ENCODE peak calls at places on chromosomes 3 and 15, in ten cellular contexts. W is sigmoid colon, O is stomach, R is SK-N-SH, Y is esophagus muscularis mucosa, X is GM12878, F is transverse colon, U is K562, A is HepG2, E is H1. H is an unnamed sample.

GRCh38 chr3:182309120-182309519 is 484.2 kb upstream of the ATP11B start:
- DNase-seq in W (no peak), O (no peak), R (no peak), Y (no peak), X (no peak), F (no peak), U (peak; percentile 20), A (peak; percentile 2), E (no peak), H (no peak)

GRCh38 chr15:75648156-75649000 is 666 bp downstream of the SNX33 start:
- DNase-seq in W (peak; percentile 82), O (peak; percentile 48), R (peak; percentile 77), Y (no peak), X (no peak), F (peak; percentile 40), U (peak; percentile 56), A (peak; percentile 63), E (no peak), H (peak; percentile 79)

GRCh38 chr3:12729313-12729676 is 29.8 kb downstream of the TMEM40 start:
- DNase-seq in W (no peak), O (no peak), R (no peak), Y (no peak), X (no peak), F (no peak), U (no peak), A (no peak), E (no peak), H (no peak)

GRCh38 chr3:102530443-102531195 is 95.8 kb downstream of the ZPLD1 start:
- DNase-seq in W (no peak), O (no peak), R (no peak), Y (no peak), X (no peak), F (no peak), U (no peak), A (no peak), E (no peak), H (no peak)

GRCh38 chr3:156812521-156813335 is 13.4 kb upstream of the LEKR1 start:
- DNase-seq in W (no peak), O (no peak), R (no peak), Y (no peak), X (no peak), F (no peak), U (peak; percentile 83), A (peak; percentile 82), E (no peak), H (no peak)

GRCh38 chr15:90561344-90562244 is 31.9 kb downstream of the CRTC3 start:
- DNase-seq in W (no peak), O (no peak), R (no peak), Y (no peak), X (no peak), F (no peak), U (no peak), A (no peak), E (no peak), H (no peak)

GRCh38 chr3:168152149-168152548 is 56.4 kb upstream of the GOLIM4 start:
- DNase-seq in W (no peak), O (no peak), R (no peak), Y (no peak), X (no peak), F (no peak), U (no peak), A (no peak), E (no peak), H (no peak)

GRCh38 chr3:79604681-79605080 is 163.1 kb downstream of the ROBO1 start:
- DNase-seq in W (no peak), O (no peak), R (no peak), Y (no peak), X (no peak), F (no peak), U (no peak), A (no peak), E (no peak), H (no peak)

GRCh38 chr15:62964251-62964650 is 78.3 kb upstream of the TPM1 start:
- DNase-seq in W (no peak), O (no peak), R (no peak), Y (no peak), X (no peak), F (no peak), U (no peak), A (no peak), E (no peak), H (no peak)

GRCh38 chr3:149340310-149340933 is 7.0 kb upstream of the TM4SF18 start:
- DNase-seq in W (no peak), O (no peak), R (no peak), Y (no peak), X (no peak), F (no peak), U (no peak), A (peak; percentile 38), E (no peak), H (no peak)

GRCh38 chr15:73633991-73634495 is 854 bp upstream of the NPTN start:
- DNase-seq in W (no peak), O (no peak), R (no peak), Y (no peak), X (no peak), F (no peak), U (no peak), A (peak; percentile 53), E (no peak), H (no peak)

GRCh38 chr15:44099671-44100070 is 95.4 kb downstream of the FRMD5 start:
- DNase-seq in W (no peak), O (no peak), R (no peak), Y (no peak), X (no peak), F (no peak), U (no peak), A (no peak), E (no peak), H (no peak)

GRCh38 chr3:66822059-66823009 is 175.8 kb upstream of the KBTBD8 start:
- DNase-seq in W (peak; percentile 74), O (peak; percentile 80), R (peak; percentile 39), Y (no peak), X (peak; percentile 9), F (peak; percentile 76), U (peak; percentile 63), A (peak; percentile 49), E (peak; percentile 78), H (peak; percentile 65)

GRCh38 chr15:63466378-63467192 is 37.8 kb upstream of the USP3 start:
- DNase-seq in W (no peak), O (no peak), R (peak; percentile 72), Y (no peak), X (no peak), F (no peak), U (peak; percentile 81), A (peak; percentile 66), E (no peak), H (no peak)

DNA sequence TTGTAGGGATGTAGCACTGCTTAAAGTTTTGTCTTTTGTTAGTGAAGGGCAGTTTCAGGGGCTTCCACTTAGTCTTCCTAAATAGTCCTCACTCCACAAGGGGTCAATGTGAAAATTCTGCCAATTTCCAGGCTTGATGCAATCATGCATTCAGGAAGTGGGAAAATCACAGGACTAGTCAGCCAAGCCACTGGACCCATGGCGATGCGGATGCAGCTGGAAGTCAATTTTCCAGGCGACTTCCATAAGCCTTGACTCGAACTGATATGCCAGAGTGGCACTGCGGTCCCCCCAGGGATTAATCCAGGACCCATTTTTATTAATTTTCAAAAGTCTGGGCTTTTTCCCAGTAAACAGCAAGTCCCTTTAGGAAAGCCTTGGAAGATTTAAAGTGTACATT is 26.1 kb downstream of the GBE1 start:
- DNase-seq in W (no peak), O (no peak), R (no peak), Y (no peak), X (no peak), F (no peak), U (no peak), A (no peak), E (no peak), H (peak; percentile 61)
- TF ChIP-seq EP300 in W (no peak), O (no peak), R (no peak), Y (no peak), X (no peak), F (no peak), U (no peak), A (no peak), E (no peak), H (no peak)

GRCh38 chr3:97968376-97968775 is 3.9 kb downstream of the RIOX2 start:
- DNase-seq in W (no peak), O (no peak), R (no peak), Y (no peak), X (no peak), F (no peak), U (no peak), A (no peak), E (no peak), H (no peak)
- TF ChIP-seq POLR2AphosphoS5 in W (no peak), O (no peak), R (no peak), Y (no peak), X (no peak), F (no peak), U (no peak), A (no peak), E (no peak), H (no peak)

GRCh38 chr15:31397851-31398661 is 71.4 kb downstream of the KLF13 start:
- DNase-seq in W (no peak), O (no peak), R (peak; percentile 79), Y (peak; percentile 70), X (no peak), F (no peak), U (no peak), A (no peak), E (no peak), H (no peak)
- H3K27ac ChIP-seq in W (peak overlapping the region; percentile 63), O (peak overlapping the region; percentile 87), R (peak overlapping the region; percentile 98), Y (peak overlapping the region; percentile 79), X (no peak overlapping the region), F (peak overlapping the region; percentile 82), U (no peak overlapping the region), A (no peak overlapping the region), E (no peak overlapping the region), H (peak overlapping the region; percentile 92)

GRCh38 chr15:68407141-68407885 is 24.6 kb downstream of the ITGA11 start:
- DNase-seq in W (peak; percentile 55), O (peak; percentile 24), R (no peak), Y (peak; percentile 87), X (no peak), F (no peak), U (no peak), A (no peak), E (no peak), H (peak; percentile 68)

GRCh38 chr15:68407886-68408500 is 24.0 kb downstream of the ITGA11 start:
- DNase-seq in W (peak; percentile 22), O (peak; percentile 11), R (no peak), Y (peak; percentile 89), X (no peak), F (no peak), U (no peak), A (no peak), E (no peak), H (peak; percentile 49)

GRCh38 chr15:68409736-68410370 is 22.1 kb downstream of the ITGA11 start:
- DNase-seq in W (peak; percentile 54), O (peak; percentile 13), R (no peak), Y (peak; percentile 91), X (no peak), F (no peak), U (no peak), A (no peak), E (no peak), H (peak; percentile 45)

GRCh38 chr15:68408971-68409370 is 23.0 kb downstream of the ITGA11 start:
- DNase-seq in W (peak; percentile 18), O (peak; percentile 14), R (no peak), Y (peak; percentile 89), X (no peak), F (no peak), U (no peak), A (no peak), E (no peak), H (peak; percentile 57)

DNA sequence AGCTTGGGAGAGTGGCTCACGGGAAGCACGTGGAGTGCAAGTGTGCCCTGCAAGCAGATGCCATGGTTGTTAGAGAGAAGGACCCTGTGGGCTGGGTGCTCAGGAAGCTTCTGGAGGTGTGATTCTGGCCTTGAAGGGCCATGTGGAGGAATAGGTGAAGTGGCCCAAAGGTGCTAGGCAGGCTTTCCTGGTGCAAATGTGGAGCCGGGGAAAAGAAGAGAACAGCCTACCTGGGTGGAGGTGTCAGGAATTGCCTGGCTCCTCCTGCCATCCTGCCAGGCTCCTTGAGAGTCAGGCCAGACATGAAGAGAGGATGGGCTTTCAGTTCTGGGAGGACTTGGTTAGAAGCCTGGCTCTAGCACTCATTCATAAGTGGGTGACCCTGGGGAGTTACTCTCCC is 23.4 kb downstream of the ITGA11 start:
- DNase-seq in W (peak; percentile 40), O (peak; percentile 4), R (no peak), Y (no peak), X (no peak), F (no peak), U (no peak), A (no peak), E (no peak), H (peak; percentile 30)
- TF ChIP-seq EP300 in W (no peak), O (no peak), R (no peak), Y (no peak), X (no peak), F (no peak), U (no peak), A (no peak), E (no peak), H (no peak)